ENCODE peak calls at places on chromosomes 3 and 15, in seven cellular contexts. M is spleen; O is fibroblast of the aortic adventitia; Z is thoracic aorta; T is cardiac fibroblast; B is CD4-positive, alpha-beta T cell; A is fibroblast of lung. U is an unnamed sample.

GRCh38 chr3:122151480-122151879 is 32.0 kb upstream of the CASR start:
- DNase-seq in A (no peak), O (no peak), M (no peak), T (peak; percentile 3), B (no peak), Z (no peak), U (no peak)

GRCh38 chr15:97648728-97649127 is 311.8 kb upstream of the ARRDC4 start:
- DNase-seq in A (no peak), M (no peak), B (no peak), T (no peak), O (no peak), Z (no peak), U (no peak)

GRCh38 chr3:129822679-129823078 is 70.8 kb downstream of the TMCC1 start:
- DNase-seq in B (no peak), A (peak; percentile 50), M (no peak), Z (no peak), O (peak; percentile 66), T (peak; percentile 72), U (no peak)

GRCh38 chr3:128149632-128150031 is 3.6 kb upstream of the EEFSEC start:
- DNase-seq in M (no peak), A (no peak), O (no peak), B (no peak), T (no peak), Z (no peak), U (no peak)

GRCh38 chr15:35019401-35020327 is 31.6 kb upstream of the ZNF770 start:
- DNase-seq in O (peak; percentile 30), T (peak; percentile 32), B (no peak), Z (no peak), A (peak; percentile 17), M (no peak), U (no peak)

GRCh38 chr15:60660290-60661051 is 181.5 kb upstream of the ICE2 start:
- DNase-seq in Z (peak; percentile 6), A (peak; percentile 89), O (peak; percentile 88), T (peak; percentile 84), M (no peak), B (no peak), U (no peak)

GRCh38 chr3:52085883-52086282 is 29.5 kb upstream of the DUSP7 start:
- DNase-seq in O (no peak), B (no peak), Z (no peak), M (peak; percentile 51), A (no peak), T (no peak), U (no peak)

GRCh38 chr15:83605595-83605994 is 48.3 kb upstream of the ADAMTSL3 start:
- DNase-seq in Z (no peak), O (no peak), M (no peak), A (peak; percentile 2), B (no peak), T (no peak), U (no peak)

GRCh38 chr3:60064210-60065178 is 1014.7 kb upstream of the CFAP20DC start:
- DNase-seq in M (no peak), O (peak; percentile 4), A (peak; percentile 82), B (no peak), T (peak; percentile 10), Z (no peak), U (no peak)

GRCh38 chr3:16849240-16849639 is 35.5 kb upstream of the PLCL2 start:
- DNase-seq in O (peak; percentile 4), A (peak; percentile 37), Z (peak; percentile 22), B (peak; percentile 45), M (peak; percentile 85), T (peak; percentile 46), U (peak; percentile 60)

GRCh38 chr15:66563566-66564110 is 2.2 kb downstream of the LCTL start:
- DNase-seq in O (no peak), B (no peak), A (no peak), Z (no peak), M (peak; percentile 41), T (no peak), U (no peak)

GRCh38 chr3:143590660-143591059 is 257.6 kb downstream of the SLC9A9 start:
- DNase-seq in M (no peak), Z (no peak), O (no peak), A (no peak), T (no peak), B (no peak), U (no peak)

GRCh38 chr3:191094057-191094456 is 105.0 kb upstream of the OSTN start:
- DNase-seq in T (peak; percentile 92), M (no peak), O (peak; percentile 83), Z (no peak), A (peak; percentile 83), B (no peak), U (no peak)

GRCh38 chr3:60528651-60529050 is 722.6 kb downstream of the FHIT start:
- DNase-seq in T (no peak), M (no peak), Z (no peak), B (no peak), A (no peak), O (no peak), U (no peak)

GRCh38 chr3:125375950-125376679 is 990 bp upstream of the ZNF148 start:
- DNase-seq in Z (no peak), M (no peak), A (peak; percentile 44), T (no peak), B (no peak), O (peak; percentile 12), U (no peak)

GRCh38 chr3:53238051-53238850 is 17.6 kb downstream of the TKT start:
- DNase-seq in B (no peak), M (no peak), O (peak; percentile 95), A (peak; percentile 94), Z (no peak), T (peak; percentile 96), U (no peak)

GRCh38 chr3:52453496-52454234 is at the start of gene TNNC1:
- DNase-seq in B (no peak), O (no peak), Z (no peak), M (peak; percentile 67), A (no peak), T (no peak), U (no peak)

GRCh38 chr3:51946796-51947195 is 4.6 kb downstream of the PARP3 start:
- DNase-seq in Z (no peak), B (no peak), A (no peak), T (no peak), M (peak; percentile 61), O (no peak), U (no peak)

GRCh38 chr3:128487813-128488635 is 5.0 kb downstream of the GATA2 start:
- DNase-seq in M (peak; percentile 84), Z (peak; percentile 45), B (no peak), T (peak; percentile 92), O (peak; percentile 88), A (peak; percentile 64), U (no peak)

GRCh38 chr3:169999433-169999832 is 32.8 kb downstream of the SEC62 start:
- DNase-seq in Z (no peak), B (no peak), A (no peak), M (no peak), O (no peak), T (no peak), U (no peak)

GRCh38 chr3:169923189-169923588 is 11.8 kb downstream of the SAMD7 start:
- DNase-seq in T (no peak), B (no peak), O (peak; percentile 69), Z (no peak), M (no peak), A (peak; percentile 7), U (no peak)

GRCh38 chr15:67035886-67036285 is 29.5 kb upstream of the SMAD3 start:
- DNase-seq in A (no peak), O (peak; percentile 58), Z (no peak), B (no peak), M (no peak), T (no peak), U (no peak)

GRCh38 chr3:111864821-111865656 is 6.0 kb downstream of the PHLDB2 start:
- DNase-seq in O (peak; percentile 96), M (no peak), T (peak; percentile 87), B (no peak), Z (no peak), A (peak; percentile 80), U (no peak)
- TF ChIP-seq CTCF in O (peak; percentile 40), M (no peak), T (peak; percentile 31), B (no peak), Z (no peak), A (peak; percentile 44), U (no peak)

DNA sequence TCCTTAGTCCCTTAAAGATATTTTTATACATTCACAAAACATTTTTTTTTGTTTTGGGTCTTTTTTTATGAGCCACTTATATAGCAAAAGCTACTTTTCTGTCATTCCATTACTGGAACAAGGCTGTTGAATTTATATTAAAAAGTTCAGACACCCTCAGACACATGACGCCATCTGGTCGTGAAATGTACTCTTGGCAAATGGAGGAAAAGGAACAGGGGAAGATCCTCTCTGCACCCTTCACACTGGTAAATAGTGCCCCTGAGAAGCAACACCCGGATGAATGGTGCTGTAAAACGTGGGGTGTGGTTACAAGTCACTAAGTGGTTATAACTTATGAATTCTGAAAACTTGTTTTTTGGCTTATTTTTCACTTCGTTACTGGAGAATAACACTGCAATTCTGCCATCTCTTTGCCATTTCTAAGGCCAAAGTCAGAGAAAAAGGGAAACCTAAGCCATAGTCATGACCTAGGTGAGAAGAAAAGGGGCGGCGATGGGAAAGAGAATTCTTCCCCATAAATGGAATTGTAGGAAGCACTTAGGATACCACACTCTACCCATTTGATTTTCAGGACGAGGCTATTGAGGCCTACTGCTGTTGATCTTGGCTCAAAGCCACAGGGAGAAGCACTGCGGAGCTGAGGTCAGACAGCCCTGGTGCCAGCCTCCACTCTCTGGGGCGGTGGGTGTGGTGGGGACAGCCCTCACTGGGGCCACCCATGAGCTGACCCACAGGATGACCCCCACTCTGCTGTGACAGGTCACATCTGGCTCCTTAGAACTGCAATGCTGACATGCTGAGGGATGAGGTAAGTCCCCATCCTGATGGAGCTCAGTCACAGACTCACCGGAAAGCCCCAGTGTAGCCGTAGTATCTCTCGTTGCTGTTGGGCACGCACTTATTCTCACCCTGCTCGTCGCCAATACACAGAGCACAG is 21.8 kb downstream of the LTF start:
- DNase-seq in Z (no peak), T (peak; percentile 62), O (peak; percentile 64), M (no peak), A (peak; percentile 60), B (peak; percentile 52), U (no peak)
- TF ChIP-seq CTCF in Z (no peak), T (peak; percentile 59), O (peak; percentile 65), M (no peak), A (peak; percentile 66), B (no peak), U (peak; percentile 69)

DNA sequence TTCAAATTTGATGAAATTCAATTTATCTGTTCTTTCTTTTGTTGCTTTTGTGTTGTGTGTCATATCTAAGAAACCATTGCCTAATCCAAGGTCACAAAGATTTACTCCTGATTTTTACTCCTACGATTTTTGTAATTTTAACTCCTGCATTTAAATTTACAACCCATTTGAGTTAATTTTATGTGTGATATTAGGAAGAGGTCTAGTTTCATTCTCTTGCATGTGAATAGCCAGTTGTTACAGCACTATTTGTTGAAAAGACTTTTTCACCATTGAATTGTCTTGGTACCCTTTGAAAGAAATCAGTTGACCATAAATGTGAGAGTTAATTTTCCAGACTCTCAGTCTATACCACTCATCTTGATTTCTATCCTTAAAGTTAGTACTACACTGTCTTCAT is 23.9 kb downstream of the CRTAP start:
- DNase-seq in T (no peak), Z (no peak), O (no peak), A (no peak), M (no peak), B (no peak), U (no peak)
- TF ChIP-seq CTCF in T (no peak), Z (no peak), O (no peak), A (no peak), M (no peak), B (no peak), U (no peak)

GRCh38 chr3:176651622-176652021 is 545.7 kb downstream of the TBL1XR1 start:
- DNase-seq in B (no peak), T (peak; percentile 10), M (no peak), A (no peak), O (no peak), Z (no peak), U (no peak)

GRCh38 chr3:176647988-176648387 is 549.3 kb downstream of the TBL1XR1 start:
- DNase-seq in T (no peak), B (no peak), O (no peak), M (no peak), Z (no peak), A (no peak), U (no peak)

GRCh38 chr3:176650478-176650877 is 546.8 kb downstream of the TBL1XR1 start:
- DNase-seq in B (no peak), Z (no peak), T (peak; percentile 74), A (peak; percentile 12), M (no peak), O (no peak), U (no peak)
- TF ChIP-seq CTCF in B (no peak), Z (no peak), T (peak; percentile 29), A (no peak), M (no peak), O (peak; percentile 9), U (no peak)

U was measured in natural killer cell.